ENCODE peak calls at places on chromosome 13, in seven cellular contexts. One of them, this sample, is unnamed.

GRCh38 chr13:98839826-98840769 is 87.6 kb upstream of the SLC15A1 start:
- DNase-seq in activated CD8-positive, alpha-beta memory T cell treated with anti-CD3 and anti-CD28 coated beads for 1 hour: peak
- DNase-seq in NCI-H460: peak
- DNase-seq in left cardiac atrium: peak
- DNase-seq in activated naive CD4-positive, alpha-beta T cell treated with anti-CD3 and anti-CD28 coated beads, Interleukin-2, amount 50 U/mL, for 72 hours: no peak
- DNase-seq in activated CD4-positive, alpha-beta T cell treated with anti-CD3 and anti-CD28 coated beads, Interleukin-2, amount 50 U/mL, for 24 hours: no peak
- DNase-seq in NCI-H1694: peak
- DNase-seq in this sample: no peak

GRCh38 chr13:33351324-33351723 is 65.8 kb upstream of the STARD13 start:
- DNase-seq in NCI-H460: no peak
- DNase-seq in left cardiac atrium: no peak
- DNase-seq in activated naive CD4-positive, alpha-beta T cell treated with anti-CD3 and anti-CD28 coated beads, Interleukin-2, amount 50 U/mL, for 72 hours: no peak
- DNase-seq in activated CD8-positive, alpha-beta memory T cell treated with anti-CD3 and anti-CD28 coated beads for 1 hour: no peak
- DNase-seq in NCI-H1694: no peak
- DNase-seq in activated CD4-positive, alpha-beta T cell treated with anti-CD3 and anti-CD28 coated beads, Interleukin-2, amount 50 U/mL, for 24 hours: no peak
- DNase-seq in this sample: no peak

GRCh38 chr13:75384881-75385707 is 96.9 kb downstream of the TBC1D4 start:
- DNase-seq in activated naive CD4-positive, alpha-beta T cell treated with anti-CD3 and anti-CD28 coated beads, Interleukin-2, amount 50 U/mL, for 72 hours: no peak
- DNase-seq in left cardiac atrium: no peak
- DNase-seq in NCI-H460: no peak
- DNase-seq in activated CD8-positive, alpha-beta memory T cell treated with anti-CD3 and anti-CD28 coated beads for 1 hour: no peak
- DNase-seq in NCI-H1694: no peak
- DNase-seq in activated CD4-positive, alpha-beta T cell treated with anti-CD3 and anti-CD28 coated beads, Interleukin-2, amount 50 U/mL, for 24 hours: no peak
- DNase-seq in this sample: no peak

GRCh38 chr13:48411281-48412099 is 1.4 kb downstream of the LPAR6 start:
- DNase-seq in left cardiac atrium: no peak
- DNase-seq in activated CD4-positive, alpha-beta T cell treated with anti-CD3 and anti-CD28 coated beads, Interleukin-2, amount 50 U/mL, for 24 hours: no peak
- DNase-seq in NCI-H460: no peak
- DNase-seq in NCI-H1694: no peak
- DNase-seq in activated CD8-positive, alpha-beta memory T cell treated with anti-CD3 and anti-CD28 coated beads for 1 hour: no peak
- DNase-seq in activated naive CD4-positive, alpha-beta T cell treated with anti-CD3 and anti-CD28 coated beads, Interleukin-2, amount 50 U/mL, for 72 hours: no peak
- DNase-seq in this sample: no peak

GRCh38 chr13:25281937-25282332 is 5.4 kb downstream of the MTMR6 start:
- DNase-seq in activated naive CD4-positive, alpha-beta T cell treated with anti-CD3 and anti-CD28 coated beads, Interleukin-2, amount 50 U/mL, for 72 hours: peak
- DNase-seq in activated CD4-positive, alpha-beta T cell treated with anti-CD3 and anti-CD28 coated beads, Interleukin-2, amount 50 U/mL, for 24 hours: no peak
- DNase-seq in NCI-H1694: no peak
- DNase-seq in activated CD8-positive, alpha-beta memory T cell treated with anti-CD3 and anti-CD28 coated beads for 1 hour: no peak
- DNase-seq in NCI-H460: no peak
- DNase-seq in left cardiac atrium: no peak
- DNase-seq in this sample: no peak

GRCh38 chr13:112107289-112107688 is 40.3 kb downstream of the SOX1 start:
- DNase-seq in activated CD4-positive, alpha-beta T cell treated with anti-CD3 and anti-CD28 coated beads, Interleukin-2, amount 50 U/mL, for 24 hours: no peak
- DNase-seq in left cardiac atrium: no peak
- DNase-seq in activated CD8-positive, alpha-beta memory T cell treated with anti-CD3 and anti-CD28 coated beads for 1 hour: no peak
- DNase-seq in activated naive CD4-positive, alpha-beta T cell treated with anti-CD3 and anti-CD28 coated beads, Interleukin-2, amount 50 U/mL, for 72 hours: no peak
- DNase-seq in NCI-H460: no peak
- DNase-seq in NCI-H1694: no peak
- DNase-seq in this sample: no peak

GRCh38 chr13:47831265-47831664 is 169.8 kb downstream of the SUCLA2 start:
- DNase-seq in activated naive CD4-positive, alpha-beta T cell treated with anti-CD3 and anti-CD28 coated beads, Interleukin-2, amount 50 U/mL, for 72 hours: no peak
- DNase-seq in NCI-H1694: no peak
- DNase-seq in left cardiac atrium: no peak
- DNase-seq in activated CD8-positive, alpha-beta memory T cell treated with anti-CD3 and anti-CD28 coated beads for 1 hour: no peak
- DNase-seq in activated CD4-positive, alpha-beta T cell treated with anti-CD3 and anti-CD28 coated beads, Interleukin-2, amount 50 U/mL, for 24 hours: no peak
- DNase-seq in NCI-H460: no peak
- DNase-seq in this sample: no peak

GRCh38 chr13:35771898-35772297 is 295.4 kb upstream of the MAB21L1 start:
- DNase-seq in NCI-H460: peak
- DNase-seq in activated naive CD4-positive, alpha-beta T cell treated with anti-CD3 and anti-CD28 coated beads, Interleukin-2, amount 50 U/mL, for 72 hours: no peak
- DNase-seq in NCI-H1694: no peak
- DNase-seq in left cardiac atrium: no peak
- DNase-seq in activated CD4-positive, alpha-beta T cell treated with anti-CD3 and anti-CD28 coated beads, Interleukin-2, amount 50 U/mL, for 24 hours: no peak
- DNase-seq in activated CD8-positive, alpha-beta memory T cell treated with anti-CD3 and anti-CD28 coated beads for 1 hour: no peak
- DNase-seq in this sample: no peak

GRCh38 chr13:102038787-102039186 is 363.1 kb downstream of the FGF14 start:
- DNase-seq in NCI-H460: no peak
- DNase-seq in activated CD8-positive, alpha-beta memory T cell treated with anti-CD3 and anti-CD28 coated beads for 1 hour: no peak
- DNase-seq in left cardiac atrium: no peak
- DNase-seq in activated naive CD4-positive, alpha-beta T cell treated with anti-CD3 and anti-CD28 coated beads, Interleukin-2, amount 50 U/mL, for 72 hours: no peak
- DNase-seq in activated CD4-positive, alpha-beta T cell treated with anti-CD3 and anti-CD28 coated beads, Interleukin-2, amount 50 U/mL, for 24 hours: no peak
- DNase-seq in NCI-H1694: no peak
- DNase-seq in this sample: no peak

GRCh38 chr13:73467103-73467502 is 408.3 kb downstream of the KLF5 start:
- DNase-seq in NCI-H460: no peak
- DNase-seq in activated CD4-positive, alpha-beta T cell treated with anti-CD3 and anti-CD28 coated beads, Interleukin-2, amount 50 U/mL, for 24 hours: no peak
- DNase-seq in activated CD8-positive, alpha-beta memory T cell treated with anti-CD3 and anti-CD28 coated beads for 1 hour: no peak
- DNase-seq in left cardiac atrium: no peak
- DNase-seq in NCI-H1694: no peak
- DNase-seq in activated naive CD4-positive, alpha-beta T cell treated with anti-CD3 and anti-CD28 coated beads, Interleukin-2, amount 50 U/mL, for 72 hours: no peak
- DNase-seq in this sample: no peak

GRCh38 chr13:28606466-28606865 is 52.5 kb upstream of the POMP start:
- DNase-seq in activated CD4-positive, alpha-beta T cell treated with anti-CD3 and anti-CD28 coated beads, Interleukin-2, amount 50 U/mL, for 24 hours: no peak
- DNase-seq in activated CD8-positive, alpha-beta memory T cell treated with anti-CD3 and anti-CD28 coated beads for 1 hour: no peak
- DNase-seq in NCI-H1694: no peak
- DNase-seq in activated naive CD4-positive, alpha-beta T cell treated with anti-CD3 and anti-CD28 coated beads, Interleukin-2, amount 50 U/mL, for 72 hours: no peak
- DNase-seq in NCI-H460: no peak
- DNase-seq in left cardiac atrium: no peak
- DNase-seq in this sample: no peak

This sample was measured in GM12878.